ENCODE peak calls at places on chromosomes 12 and 14, in eight cellular contexts. One of them, this sample, is unnamed.

GRCh38 chr12:82530394-82530793 is 156.3 kb upstream of the TMTC2 start:
- DNase-seq in NCI-H69: no peak
- DNase-seq in activated CD4-positive, alpha-beta T cell treated with anti-CD3 and anti-CD28 coated beads, Interleukin-2, amount 10 ng/mL, durations not matched to agents 7 days and 5 days: no peak
- DNase-seq in substantia nigra: no peak
- DNase-seq in astrocyte of the spinal cord: no peak
- DNase-seq in HT1080: no peak
- DNase-seq in NCI-H1048: no peak
- DNase-seq in activated B cell treated with CpG ODN at 0.5 μM for 24 hours: no peak
- DNase-seq in this sample: no peak

GRCh38 chr14:93195316-93195999 is 10.3 kb downstream of the LYSET start:
- DNase-seq in activated B cell treated with CpG ODN at 0.5 μM for 24 hours: no peak
- DNase-seq in astrocyte of the spinal cord: no peak
- DNase-seq in activated CD4-positive, alpha-beta T cell treated with anti-CD3 and anti-CD28 coated beads, Interleukin-2, amount 10 ng/mL, durations not matched to agents 7 days and 5 days: no peak
- DNase-seq in NCI-H69: no peak
- DNase-seq in HT1080: no peak
- DNase-seq in NCI-H1048: no peak
- DNase-seq in substantia nigra: no peak
- DNase-seq in this sample: no peak

GRCh38 chr12:3047961-3048360 is 29.2 kb upstream of the TSPAN9 start:
- DNase-seq in NCI-H1048: no peak
- DNase-seq in NCI-H69: peak
- DNase-seq in HT1080: no peak
- DNase-seq in activated B cell treated with CpG ODN at 0.5 μM for 24 hours: no peak
- DNase-seq in astrocyte of the spinal cord: no peak
- DNase-seq in activated CD4-positive, alpha-beta T cell treated with anti-CD3 and anti-CD28 coated beads, Interleukin-2, amount 10 ng/mL, durations not matched to agents 7 days and 5 days: no peak
- DNase-seq in substantia nigra: peak
- DNase-seq in this sample: no peak

GRCh38 chr12:4270670-4271432 is 2.7 kb upstream of the CCND2 start:
- DNase-seq in NCI-H1048: no peak
- DNase-seq in HT1080: no peak
- DNase-seq in substantia nigra: peak
- DNase-seq in activated CD4-positive, alpha-beta T cell treated with anti-CD3 and anti-CD28 coated beads, Interleukin-2, amount 10 ng/mL, durations not matched to agents 7 days and 5 days: peak
- DNase-seq in astrocyte of the spinal cord: no peak
- DNase-seq in activated B cell treated with CpG ODN at 0.5 μM for 24 hours: peak
- DNase-seq in NCI-H69: peak
- DNase-seq in this sample: peak

GRCh38 chr12:989751-990278 is 1.2 kb upstream of the ERC1 start:
- DNase-seq in activated CD4-positive, alpha-beta T cell treated with anti-CD3 and anti-CD28 coated beads, Interleukin-2, amount 10 ng/mL, durations not matched to agents 7 days and 5 days: no peak
- DNase-seq in HT1080: peak
- DNase-seq in NCI-H69: peak
- DNase-seq in astrocyte of the spinal cord: peak
- DNase-seq in activated B cell treated with CpG ODN at 0.5 μM for 24 hours: no peak
- DNase-seq in substantia nigra: no peak
- DNase-seq in NCI-H1048: no peak
- DNase-seq in this sample: peak

GRCh38 chr12:107488666-107489065 is 196.9 kb upstream of the PWP1 start:
- DNase-seq in substantia nigra: no peak
- DNase-seq in activated CD4-positive, alpha-beta T cell treated with anti-CD3 and anti-CD28 coated beads, Interleukin-2, amount 10 ng/mL, durations not matched to agents 7 days and 5 days: no peak
- DNase-seq in astrocyte of the spinal cord: peak
- DNase-seq in NCI-H69: no peak
- DNase-seq in activated B cell treated with CpG ODN at 0.5 μM for 24 hours: no peak
- DNase-seq in HT1080: no peak
- DNase-seq in NCI-H1048: no peak
- DNase-seq in this sample: no peak

GRCh38 chr14:96203635-96204034 is 1.0 kb upstream of the BDKRB2 start:
- DNase-seq in HT1080: no peak
- DNase-seq in activated B cell treated with CpG ODN at 0.5 μM for 24 hours: no peak
- DNase-seq in substantia nigra: no peak
- DNase-seq in activated CD4-positive, alpha-beta T cell treated with anti-CD3 and anti-CD28 coated beads, Interleukin-2, amount 10 ng/mL, durations not matched to agents 7 days and 5 days: no peak
- DNase-seq in astrocyte of the spinal cord: no peak
- DNase-seq in NCI-H69: peak
- DNase-seq in NCI-H1048: no peak
- DNase-seq in this sample: no peak

GRCh38 chr12:114500775-114501473 is 95.0 kb upstream of the TBX5 start:
- DNase-seq in NCI-H1048: no peak
- DNase-seq in activated B cell treated with CpG ODN at 0.5 μM for 24 hours: no peak
- DNase-seq in astrocyte of the spinal cord: no peak
- DNase-seq in substantia nigra: no peak
- DNase-seq in NCI-H69: no peak
- DNase-seq in activated CD4-positive, alpha-beta T cell treated with anti-CD3 and anti-CD28 coated beads, Interleukin-2, amount 10 ng/mL, durations not matched to agents 7 days and 5 days: no peak
- DNase-seq in HT1080: no peak
- DNase-seq in this sample: no peak

GRCh38 chr12:47773062-47773857 is at the start of gene SLC48A1:
- DNase-seq in activated B cell treated with CpG ODN at 0.5 μM for 24 hours: peak
- DNase-seq in HT1080: no peak
- DNase-seq in NCI-H69: peak
- DNase-seq in astrocyte of the spinal cord: no peak
- DNase-seq in activated CD4-positive, alpha-beta T cell treated with anti-CD3 and anti-CD28 coated beads, Interleukin-2, amount 10 ng/mL, durations not matched to agents 7 days and 5 days: peak
- DNase-seq in substantia nigra: peak
- DNase-seq in NCI-H1048: no peak
- DNase-seq in this sample: peak

GRCh38 chr14:50559990-50560928 is at the start of gene ATL1:
- DNase-seq in NCI-H1048: no peak
- DNase-seq in NCI-H69: peak
- DNase-seq in substantia nigra: peak
- DNase-seq in HT1080: peak
- DNase-seq in astrocyte of the spinal cord: peak
- DNase-seq in activated CD4-positive, alpha-beta T cell treated with anti-CD3 and anti-CD28 coated beads, Interleukin-2, amount 10 ng/mL, durations not matched to agents 7 days and 5 days: peak
- DNase-seq in activated B cell treated with CpG ODN at 0.5 μM for 24 hours: peak
- DNase-seq in this sample: peak

GRCh38 chr12:6333566-6333965 is 8.3 kb downstream of the TNFRSF1A start:
- DNase-seq in activated B cell treated with CpG ODN at 0.5 μM for 24 hours: no peak
- DNase-seq in activated CD4-positive, alpha-beta T cell treated with anti-CD3 and anti-CD28 coated beads, Interleukin-2, amount 10 ng/mL, durations not matched to agents 7 days and 5 days: no peak
- DNase-seq in HT1080: peak
- DNase-seq in NCI-H69: no peak
- DNase-seq in astrocyte of the spinal cord: peak
- DNase-seq in substantia nigra: no peak
- DNase-seq in NCI-H1048: no peak
- DNase-seq in this sample: peak

GRCh38 chr12:86574143-86574542 is 318.0 kb upstream of the MGAT4C start:
- DNase-seq in astrocyte of the spinal cord: no peak
- DNase-seq in activated CD4-positive, alpha-beta T cell treated with anti-CD3 and anti-CD28 coated beads, Interleukin-2, amount 10 ng/mL, durations not matched to agents 7 days and 5 days: no peak
- DNase-seq in HT1080: no peak
- DNase-seq in NCI-H1048: no peak
- DNase-seq in activated B cell treated with CpG ODN at 0.5 μM for 24 hours: no peak
- DNase-seq in NCI-H69: no peak
- DNase-seq in substantia nigra: no peak
- DNase-seq in this sample: no peak

GRCh38 chr14:78987006-78987405 is 816.8 kb downstream of the NRXN3 start:
- DNase-seq in NCI-H1048: no peak
- DNase-seq in HT1080: no peak
- DNase-seq in activated B cell treated with CpG ODN at 0.5 μM for 24 hours: no peak
- DNase-seq in activated CD4-positive, alpha-beta T cell treated with anti-CD3 and anti-CD28 coated beads, Interleukin-2, amount 10 ng/mL, durations not matched to agents 7 days and 5 days: no peak
- DNase-seq in NCI-H69: no peak
- DNase-seq in astrocyte of the spinal cord: no peak
- DNase-seq in substantia nigra: no peak
- DNase-seq in this sample: no peak

GRCh38 chr14:51304956-51305355 is 64.9 kb downstream of the TMX1 start:
- DNase-seq in NCI-H69: no peak
- DNase-seq in substantia nigra: no peak
- DNase-seq in NCI-H1048: no peak
- DNase-seq in astrocyte of the spinal cord: peak
- DNase-seq in HT1080: peak
- DNase-seq in activated B cell treated with CpG ODN at 0.5 μM for 24 hours: no peak
- DNase-seq in activated CD4-positive, alpha-beta T cell treated with anti-CD3 and anti-CD28 coated beads, Interleukin-2, amount 10 ng/mL, durations not matched to agents 7 days and 5 days: no peak
- DNase-seq in this sample: peak

GRCh38 chr14:38252066-38252710 is 3.7 kb downstream of the CLEC14A start:
- DNase-seq in substantia nigra: no peak
- DNase-seq in HT1080: no peak
- DNase-seq in activated B cell treated with CpG ODN at 0.5 μM for 24 hours: no peak
- DNase-seq in NCI-H1048: no peak
- DNase-seq in NCI-H69: peak
- DNase-seq in activated CD4-positive, alpha-beta T cell treated with anti-CD3 and anti-CD28 coated beads, Interleukin-2, amount 10 ng/mL, durations not matched to agents 7 days and 5 days: no peak
- DNase-seq in astrocyte of the spinal cord: no peak
- DNase-seq in this sample: no peak

GRCh38 chr12:19624000-19624399 is 184.7 kb downstream of the AEBP2 start:
- DNase-seq in NCI-H69: no peak
- DNase-seq in substantia nigra: no peak
- DNase-seq in activated B cell treated with CpG ODN at 0.5 μM for 24 hours: no peak
- DNase-seq in activated CD4-positive, alpha-beta T cell treated with anti-CD3 and anti-CD28 coated beads, Interleukin-2, amount 10 ng/mL, durations not matched to agents 7 days and 5 days: no peak
- DNase-seq in NCI-H1048: no peak
- DNase-seq in astrocyte of the spinal cord: no peak
- DNase-seq in HT1080: no peak
- DNase-seq in this sample: no peak

GRCh38 chr14:25396128-25396527 is 346.2 kb upstream of the STXBP6 start:
- DNase-seq in substantia nigra: no peak
- DNase-seq in activated B cell treated with CpG ODN at 0.5 μM for 24 hours: no peak
- DNase-seq in astrocyte of the spinal cord: no peak
- DNase-seq in activated CD4-positive, alpha-beta T cell treated with anti-CD3 and anti-CD28 coated beads, Interleukin-2, amount 10 ng/mL, durations not matched to agents 7 days and 5 days: no peak
- DNase-seq in NCI-H69: no peak
- DNase-seq in HT1080: no peak
- DNase-seq in NCI-H1048: no peak
- DNase-seq in this sample: no peak

GRCh38 chr14:48331421-48331820 is 656.0 kb upstream of the MDGA2 start:
- DNase-seq in activated CD4-positive, alpha-beta T cell treated with anti-CD3 and anti-CD28 coated beads, Interleukin-2, amount 10 ng/mL, durations not matched to agents 7 days and 5 days: no peak
- DNase-seq in HT1080: no peak
- DNase-seq in NCI-H1048: no peak
- DNase-seq in substantia nigra: no peak
- DNase-seq in NCI-H69: peak
- DNase-seq in astrocyte of the spinal cord: no peak
- DNase-seq in activated B cell treated with CpG ODN at 0.5 μM for 24 hours: no peak
- DNase-seq in this sample: no peak

GRCh38 chr14:102464846-102465341 is 44.7 kb downstream of the ANKRD9 start:
- DNase-seq in activated CD4-positive, alpha-beta T cell treated with anti-CD3 and anti-CD28 coated beads, Interleukin-2, amount 10 ng/mL, durations not matched to agents 7 days and 5 days: no peak
- DNase-seq in NCI-H1048: no peak
- DNase-seq in HT1080: no peak
- DNase-seq in activated B cell treated with CpG ODN at 0.5 μM for 24 hours: no peak
- DNase-seq in astrocyte of the spinal cord: no peak
- DNase-seq in NCI-H69: peak
- DNase-seq in substantia nigra: no peak
- DNase-seq in this sample: no peak

GRCh38 chr12:46959484-46959883 is 119.9 kb upstream of the PCED1B start:
- DNase-seq in activated B cell treated with CpG ODN at 0.5 μM for 24 hours: no peak
- DNase-seq in substantia nigra: no peak
- DNase-seq in NCI-H1048: no peak
- DNase-seq in NCI-H69: no peak
- DNase-seq in activated CD4-positive, alpha-beta T cell treated with anti-CD3 and anti-CD28 coated beads, Interleukin-2, amount 10 ng/mL, durations not matched to agents 7 days and 5 days: no peak
- DNase-seq in astrocyte of the spinal cord: peak
- DNase-seq in HT1080: peak
- DNase-seq in this sample: peak

GRCh38 chr12:66548338-66549049 is 130.4 kb downstream of the GRIP1 start:
- DNase-seq in activated CD4-positive, alpha-beta T cell treated with anti-CD3 and anti-CD28 coated beads, Interleukin-2, amount 10 ng/mL, durations not matched to agents 7 days and 5 days: no peak
- DNase-seq in substantia nigra: no peak
- DNase-seq in NCI-H1048: no peak
- DNase-seq in astrocyte of the spinal cord: no peak
- DNase-seq in activated B cell treated with CpG ODN at 0.5 μM for 24 hours: no peak
- DNase-seq in HT1080: no peak
- DNase-seq in NCI-H69: no peak
- DNase-seq in this sample: no peak

GRCh38 chr12:91566328-91567099 is 383.9 kb upstream of the DCN start:
- DNase-seq in HT1080: no peak
- DNase-seq in NCI-H69: no peak
- DNase-seq in substantia nigra: no peak
- DNase-seq in astrocyte of the spinal cord: no peak
- DNase-seq in activated B cell treated with CpG ODN at 0.5 μM for 24 hours: no peak
- DNase-seq in NCI-H1048: no peak
- DNase-seq in activated CD4-positive, alpha-beta T cell treated with anti-CD3 and anti-CD28 coated beads, Interleukin-2, amount 10 ng/mL, durations not matched to agents 7 days and 5 days: no peak
- DNase-seq in this sample: no peak

GRCh38 chr12:11884661-11885060 is 186.1 kb upstream of the BCL2L14 start:
- DNase-seq in activated B cell treated with CpG ODN at 0.5 μM for 24 hours: no peak
- DNase-seq in substantia nigra: no peak
- DNase-seq in NCI-H69: peak
- DNase-seq in astrocyte of the spinal cord: no peak
- DNase-seq in HT1080: peak
- DNase-seq in NCI-H1048: no peak
- DNase-seq in activated CD4-positive, alpha-beta T cell treated with anti-CD3 and anti-CD28 coated beads, Interleukin-2, amount 10 ng/mL, durations not matched to agents 7 days and 5 days: no peak
- DNase-seq in this sample: peak

GRCh38 chr14:76716285-76716684 is 45.0 kb upstream of the VASH1 start:
- DNase-seq in activated B cell treated with CpG ODN at 0.5 μM for 24 hours: no peak
- DNase-seq in astrocyte of the spinal cord: no peak
- DNase-seq in HT1080: no peak
- DNase-seq in activated CD4-positive, alpha-beta T cell treated with anti-CD3 and anti-CD28 coated beads, Interleukin-2, amount 10 ng/mL, durations not matched to agents 7 days and 5 days: no peak
- DNase-seq in NCI-H1048: no peak
- DNase-seq in substantia nigra: no peak
- DNase-seq in NCI-H69: no peak
- DNase-seq in this sample: no peak

GRCh38 chr12:124837958-124838803 is 25.5 kb downstream of the SCARB1 start:
- DNase-seq in activated B cell treated with CpG ODN at 0.5 μM for 24 hours: no peak
- DNase-seq in NCI-H1048: no peak
- DNase-seq in astrocyte of the spinal cord: peak
- DNase-seq in HT1080: peak
- DNase-seq in NCI-H69: peak
- DNase-seq in activated CD4-positive, alpha-beta T cell treated with anti-CD3 and anti-CD28 coated beads, Interleukin-2, amount 10 ng/mL, durations not matched to agents 7 days and 5 days: no peak
- DNase-seq in substantia nigra: peak
- DNase-seq in this sample: peak

GRCh38 chr12:3303410-3304136 is 187.4 kb upstream of the PRMT8 start:
- DNase-seq in activated B cell treated with CpG ODN at 0.5 μM for 24 hours: no peak
- DNase-seq in substantia nigra: no peak
- DNase-seq in astrocyte of the spinal cord: no peak
- DNase-seq in activated CD4-positive, alpha-beta T cell treated with anti-CD3 and anti-CD28 coated beads, Interleukin-2, amount 10 ng/mL, durations not matched to agents 7 days and 5 days: no peak
- DNase-seq in HT1080: no peak
- DNase-seq in NCI-H1048: no peak
- DNase-seq in NCI-H69: peak
- DNase-seq in this sample: peak

GRCh38 chr12:24560867-24561266 is 388.0 kb downstream of the BCAT1 start:
- DNase-seq in NCI-H69: peak
- DNase-seq in substantia nigra: no peak
- DNase-seq in activated CD4-positive, alpha-beta T cell treated with anti-CD3 and anti-CD28 coated beads, Interleukin-2, amount 10 ng/mL, durations not matched to agents 7 days and 5 days: no peak
- DNase-seq in activated B cell treated with CpG ODN at 0.5 μM for 24 hours: no peak
- DNase-seq in NCI-H1048: no peak
- DNase-seq in astrocyte of the spinal cord: peak
- DNase-seq in HT1080: no peak
- DNase-seq in this sample: no peak

GRCh38 chr12:107759410-107759809 is 1.5 kb downstream of the PRDM4 start:
- DNase-seq in substantia nigra: no peak
- DNase-seq in NCI-H69: peak
- DNase-seq in NCI-H1048: no peak
- DNase-seq in activated B cell treated with CpG ODN at 0.5 μM for 24 hours: no peak
- DNase-seq in HT1080: peak
- DNase-seq in astrocyte of the spinal cord: peak
- DNase-seq in activated CD4-positive, alpha-beta T cell treated with anti-CD3 and anti-CD28 coated beads, Interleukin-2, amount 10 ng/mL, durations not matched to agents 7 days and 5 days: peak
- DNase-seq in this sample: peak

GRCh38 chr12:48796976-48797375 is 8.1 kb upstream of the ADCY6 start:
- DNase-seq in activated CD4-positive, alpha-beta T cell treated with anti-CD3 and anti-CD28 coated beads, Interleukin-2, amount 10 ng/mL, durations not matched to agents 7 days and 5 days: peak
- DNase-seq in activated B cell treated with CpG ODN at 0.5 μM for 24 hours: no peak
- DNase-seq in HT1080: peak
- DNase-seq in astrocyte of the spinal cord: no peak
- DNase-seq in substantia nigra: no peak
- DNase-seq in NCI-H1048: no peak
- DNase-seq in NCI-H69: no peak
- DNase-seq in this sample: no peak

GRCh38 chr12:3753549-3754284 is 808 bp upstream of the CRACR2A start:
- DNase-seq in HT1080: no peak
- DNase-seq in NCI-H1048: no peak
- DNase-seq in activated B cell treated with CpG ODN at 0.5 μM for 24 hours: peak
- DNase-seq in NCI-H69: peak
- DNase-seq in activated CD4-positive, alpha-beta T cell treated with anti-CD3 and anti-CD28 coated beads, Interleukin-2, amount 10 ng/mL, durations not matched to agents 7 days and 5 days: no peak
- DNase-seq in substantia nigra: no peak
- DNase-seq in astrocyte of the spinal cord: no peak
- DNase-seq in this sample: no peak

GRCh38 chr14:79278286-79278797 is 933.0 kb downstream of the DIO2 start:
- DNase-seq in activated CD4-positive, alpha-beta T cell treated with anti-CD3 and anti-CD28 coated beads, Interleukin-2, amount 10 ng/mL, durations not matched to agents 7 days and 5 days: no peak
- DNase-seq in astrocyte of the spinal cord: no peak
- DNase-seq in HT1080: no peak
- DNase-seq in NCI-H69: peak
- DNase-seq in substantia nigra: no peak
- DNase-seq in activated B cell treated with CpG ODN at 0.5 μM for 24 hours: no peak
- DNase-seq in NCI-H1048: no peak
- DNase-seq in this sample: no peak

GRCh38 chr14:34347683-34348082 is 114.4 kb downstream of the SPTSSA start:
- DNase-seq in HT1080: no peak
- DNase-seq in astrocyte of the spinal cord: no peak
- DNase-seq in activated B cell treated with CpG ODN at 0.5 μM for 24 hours: no peak
- DNase-seq in activated CD4-positive, alpha-beta T cell treated with anti-CD3 and anti-CD28 coated beads, Interleukin-2, amount 10 ng/mL, durations not matched to agents 7 days and 5 days: peak
- DNase-seq in NCI-H69: peak
- DNase-seq in substantia nigra: no peak
- DNase-seq in NCI-H1048: no peak
- DNase-seq in this sample: no peak

GRCh38 chr14:103624860-103625259 is 4.2 kb upstream of the KLC1 start:
- DNase-seq in HT1080: peak
- DNase-seq in activated CD4-positive, alpha-beta T cell treated with anti-CD3 and anti-CD28 coated beads, Interleukin-2, amount 10 ng/mL, durations not matched to agents 7 days and 5 days: peak
- DNase-seq in substantia nigra: no peak
- DNase-seq in astrocyte of the spinal cord: peak
- DNase-seq in activated B cell treated with CpG ODN at 0.5 μM for 24 hours: no peak
- DNase-seq in NCI-H69: peak
- DNase-seq in NCI-H1048: no peak
- DNase-seq in this sample: peak

GRCh38 chr14:56733396-56733795 is 76.9 kb downstream of the OTX2 start:
- DNase-seq in astrocyte of the spinal cord: no peak
- DNase-seq in activated B cell treated with CpG ODN at 0.5 μM for 24 hours: no peak
- DNase-seq in NCI-H69: peak
- DNase-seq in NCI-H1048: no peak
- DNase-seq in HT1080: no peak
- DNase-seq in activated CD4-positive, alpha-beta T cell treated with anti-CD3 and anti-CD28 coated beads, Interleukin-2, amount 10 ng/mL, durations not matched to agents 7 days and 5 days: no peak
- DNase-seq in substantia nigra: no peak
- DNase-seq in this sample: no peak

This sample was measured in ACHN.